ENCODE peak calls at places on chromosome 22, in nine cellular contexts. L is AG04450; R is hypothalamus; J is adrenal gland; O is NCI-H1105 treated with DMSO at 0.1 percent for 48 hours; E is retina; D is AG20443; Y is Caki2; X is stimulated activated CD4-positive, alpha-beta T cell treated with anti-CD3 and anti-CD28 coated beads, Interleukin-1b, Interleukin-23, amount 100 ng/mL, for 1 hour. K is an unnamed sample.

GRCh38 chr22:41548830-41549211 is 4.6 kb upstream of the POLR3H start:
- DNase-seq in E (no peak), X (no peak), R (no peak), L (no peak), J (no peak), D (no peak), Y (no peak), O (no peak), K (no peak)

GRCh38 chr22:40953446-40953845 is 2.3 kb downstream of the RBX1 start:
- DNase-seq in Y (no peak), J (no peak), O (no peak), R (no peak), D (no peak), E (no peak), L (no peak), X (no peak), K (no peak)

GRCh38 chr22:45376703-45377102 is 36.7 kb downstream of the SMC1B start:
- DNase-seq in Y (no peak), D (no peak), O (no peak), E (no peak), R (no peak), L (no peak), X (no peak), J (peak; percentile 44), K (no peak)

GRCh38 chr22:29691636-29692326 is 28.0 kb upstream of the CABP7 start:
- DNase-seq in Y (no peak), O (peak; percentile 3), E (no peak), X (no peak), L (no peak), R (no peak), J (no peak), D (no peak), K (no peak)

GRCh38 chr22:29630180-29630498 is 26.7 kb downstream of the NF2 start:
- DNase-seq in O (no peak), E (no peak), X (no peak), R (no peak), Y (no peak), J (no peak), L (no peak), D (no peak), K (no peak)

GRCh38 chr22:43587574-43587973 is 175.8 kb downstream of the MPPED1 start:
- DNase-seq in O (no peak), L (no peak), R (no peak), X (no peak), J (no peak), E (no peak), Y (peak; percentile 41), D (no peak), K (no peak)

GRCh38 chr22:20779014-20779812 is 5.3 kb downstream of the SERPIND1 start:
- DNase-seq in D (no peak), E (no peak), O (no peak), X (no peak), R (no peak), L (no peak), J (no peak), Y (no peak), K (no peak)

GRCh38 chr22:42960146-42960509 is 54.8 kb downstream of the PACSIN2 start:
- DNase-seq in X (no peak), E (no peak), R (no peak), O (no peak), Y (no peak), D (no peak), L (no peak), J (peak; percentile 35), K (no peak)

GRCh38 chr22:46574993-46575914 is 37.8 kb upstream of the CELSR1 start:
- DNase-seq in L (no peak), R (no peak), D (no peak), X (no peak), J (peak; percentile 75), Y (no peak), E (no peak), O (no peak), K (peak; percentile 65)

GRCh38 chr22:23458663-23459541 is 121.2 kb downstream of the IGLL1 start:
- DNase-seq in Y (no peak), D (no peak), J (no peak), O (no peak), X (no peak), E (no peak), R (no peak), L (no peak), K (no peak)

GRCh38 chr22:35567794-35568193 is 27.2 kb downstream of the RASD2 start:
- DNase-seq in D (no peak), L (no peak), Y (no peak), J (no peak), E (peak; percentile 56), X (no peak), R (no peak), O (no peak), K (no peak)

GRCh38 chr22:28911777-28912669 is 28.7 kb downstream of the ZNRF3 start:
- DNase-seq in Y (peak; percentile 64), D (peak; percentile 52), R (no peak), X (no peak), E (no peak), O (no peak), L (peak; percentile 39), J (peak; percentile 53), K (peak; percentile 46)

GRCh38 chr22:23613193-23613973 is 18.7 kb downstream of the DRICH1 start:
- DNase-seq in J (no peak), D (no peak), O (no peak), X (no peak), R (no peak), L (no peak), E (no peak), Y (no peak), K (no peak)

GRCh38 chr22:38754247-38755154 is 1.3 kb downstream of the SUN2 start:
- DNase-seq in J (peak; percentile 58), Y (peak; percentile 34), D (peak; percentile 57), E (no peak), X (no peak), L (peak; percentile 16), O (peak; percentile 34), R (no peak), K (peak; percentile 47)

GRCh38 chr22:35556666-35557065 is 16.0 kb downstream of the RASD2 start:
- DNase-seq in Y (peak; percentile 23), L (no peak), X (no peak), E (no peak), R (no peak), D (no peak), O (no peak), J (no peak), K (no peak)

GRCh38 chr22:22703715-22704114 is 59.3 kb downstream of the GGTLC2 start:
- DNase-seq in Y (no peak), R (no peak), D (peak; percentile 56), J (no peak), O (no peak), E (no peak), X (no peak), L (no peak), K (no peak)

GRCh38 chr22:37519268-37520195 is at the start of gene CARD10:
- DNase-seq in X (no peak), O (peak; percentile 11), E (no peak), L (no peak), D (peak; percentile 57), R (no peak), Y (peak; percentile 48), J (no peak), K (peak; percentile 74)

GRCh38 chr22:17562906-17563870 is at the start of gene SLC25A18:
- DNase-seq in D (no peak), J (peak; percentile 56), R (no peak), O (no peak), X (no peak), L (no peak), Y (peak; percentile 38), E (peak; percentile 29), K (peak; percentile 71)

GRCh38 chr22:38257170-38257569 is 15.6 kb downstream of the TMEM184B start:
- DNase-seq in J (peak; percentile 62), O (no peak), E (no peak), L (peak; percentile 46), X (no peak), D (peak; percentile 80), Y (no peak), R (no peak), K (no peak)

GRCh38 chr22:41925783-41926460 is 684 bp downstream of the TNFRSF13C start:
- DNase-seq in Y (no peak), E (no peak), D (peak; percentile 79), R (no peak), O (peak; percentile 32), X (peak; percentile 63), J (peak; percentile 86), L (no peak), K (peak; percentile 83)

GRCh38 chr22:39710380-39711117 is 140.0 kb downstream of the CACNA1I start:
- DNase-seq in O (no peak), Y (no peak), R (no peak), E (no peak), L (no peak), X (no peak), D (no peak), J (peak; percentile 87), K (no peak)

GRCh38 chr22:40044870-40045834 is 50.4 kb downstream of the FAM83F start:
- DNase-seq in X (peak; percentile 45), D (peak; percentile 63), E (peak; percentile 71), J (peak; percentile 58), Y (peak; percentile 75), O (peak; percentile 27), R (no peak), L (no peak), K (peak; percentile 47)

GRCh38 chr22:24592846-24593809 is at the start of gene LRRC75B:
- DNase-seq in Y (peak; percentile 84), E (peak; percentile 84), O (peak; percentile 48), X (no peak), D (peak; percentile 98), L (peak; percentile 53), J (peak; percentile 89), R (no peak), K (peak; percentile 95)

GRCh38 chr22:33853200-33854097 is 66.8 kb downstream of the LARGE1 start:
- DNase-seq in E (peak; percentile 50), O (peak; percentile 61), L (no peak), R (no peak), D (peak; percentile 91), Y (peak; percentile 11), X (no peak), J (peak; percentile 89), K (no peak)

GRCh38 chr22:46379301-46379930 is 43.9 kb downstream of the TRMU start:
- DNase-seq in E (no peak), R (no peak), O (no peak), D (no peak), Y (peak; percentile 95), J (no peak), X (no peak), L (no peak), K (peak; percentile 75)

GRCh38 chr22:44423556-44423955 is 74.5 kb downstream of the RTL6 start:
- DNase-seq in J (no peak), E (no peak), Y (no peak), L (no peak), X (no peak), R (no peak), O (no peak), D (no peak), K (no peak)

GRCh38 chr22:39703890-39704658 is 133.5 kb downstream of the CACNA1I start:
- DNase-seq in X (no peak), E (peak; percentile 51), R (no peak), L (no peak), O (no peak), D (no peak), Y (no peak), J (no peak), K (no peak)

GRCh38 chr22:47042116-47042825 is 279.8 kb downstream of the TBC1D22A start:
- DNase-seq in O (no peak), Y (no peak), D (no peak), L (no peak), J (no peak), R (no peak), E (no peak), X (no peak), K (no peak)

GRCh38 chr22:37196539-37197450 is 8.7 kb upstream of the C1QTNF6 start:
- DNase-seq in L (peak; percentile 38), E (no peak), O (no peak), D (peak; percentile 95), R (no peak), X (no peak), Y (peak; percentile 95), J (peak; percentile 95), K (peak; percentile 64)

GRCh38 chr22:17130199-17130598 is 9.0 kb upstream of the TMEM121B start:
- DNase-seq in L (no peak), J (no peak), Y (peak; percentile 14), R (no peak), O (no peak), X (no peak), E (no peak), D (no peak), K (no peak)

GRCh38 chr22:47389201-47389600 is 626.8 kb downstream of the TBC1D22A start:
- DNase-seq in X (no peak), J (no peak), Y (no peak), D (no peak), E (no peak), O (no peak), R (no peak), L (no peak), K (no peak)